ENCODE peak calls at places on chromosomes 1 and 21, in ten cellular contexts. One of them, this sample, is unnamed. For H3K36me3, the result is how much of the 10 kb centered on the place peaks cover.

GRCh38 chr1:21651214-21652042 is 17.7 kb downstream of the RAP1GAP start:
- DNase-seq in suprapubic skin: no peak
- DNase-seq in adrenal gland: no peak
- DNase-seq in cardiac muscle cell: peak
- DNase-seq in ovary: peak
- DNase-seq in endothelial cell of umbilical vein: no peak
- DNase-seq in PC-9: peak
- DNase-seq in uterus: no peak
- DNase-seq in brain microvascular endothelial cell: no peak
- DNase-seq in tibial nerve: no peak
- DNase-seq in this sample: no peak

GRCh38 chr1:53578358-53578757 is 119.2 kb downstream of the DMRTB1 start:
- DNase-seq in tibial nerve: no peak
- DNase-seq in adrenal gland: no peak
- DNase-seq in uterus: no peak
- DNase-seq in endothelial cell of umbilical vein: no peak
- DNase-seq in PC-9: no peak
- DNase-seq in brain microvascular endothelial cell: peak
- DNase-seq in suprapubic skin: no peak
- DNase-seq in cardiac muscle cell: no peak
- DNase-seq in ovary: no peak
- DNase-seq in this sample: no peak

GRCh38 chr1:80657048-80657653 is 1143.6 kb upstream of the ADGRL2 start:
- DNase-seq in ovary: no peak
- DNase-seq in adrenal gland: no peak
- DNase-seq in uterus: no peak
- DNase-seq in PC-9: no peak
- DNase-seq in suprapubic skin: no peak
- DNase-seq in tibial nerve: no peak
- DNase-seq in endothelial cell of umbilical vein: no peak
- DNase-seq in cardiac muscle cell: no peak
- DNase-seq in brain microvascular endothelial cell: no peak
- DNase-seq in this sample: no peak

GRCh38 chr1:19976317-19977003 is 3.0 kb downstream of the PLA2G2A start:
- DNase-seq in endothelial cell of umbilical vein: no peak
- DNase-seq in brain microvascular endothelial cell: no peak
- DNase-seq in PC-9: no peak
- DNase-seq in suprapubic skin: no peak
- DNase-seq in ovary: no peak
- DNase-seq in adrenal gland: no peak
- DNase-seq in uterus: no peak
- DNase-seq in tibial nerve: no peak
- DNase-seq in cardiac muscle cell: no peak
- DNase-seq in this sample: no peak

GRCh38 chr1:207935166-207935583 is 24.2 kb upstream of the CD34 start:
- DNase-seq in PC-9: no peak
- DNase-seq in brain microvascular endothelial cell: no peak
- DNase-seq in uterus: no peak
- DNase-seq in suprapubic skin: no peak
- DNase-seq in ovary: no peak
- DNase-seq in endothelial cell of umbilical vein: no peak
- DNase-seq in tibial nerve: no peak
- DNase-seq in adrenal gland: no peak
- DNase-seq in cardiac muscle cell: no peak
- DNase-seq in this sample: no peak

GRCh38 chr1:159943908-159944622 is 1.3 kb downstream of the IGSF9 start:
- DNase-seq in PC-9: no peak
- DNase-seq in suprapubic skin: peak
- DNase-seq in endothelial cell of umbilical vein: no peak
- DNase-seq in uterus: no peak
- DNase-seq in ovary: no peak
- DNase-seq in brain microvascular endothelial cell: no peak
- DNase-seq in adrenal gland: no peak
- DNase-seq in tibial nerve: no peak
- DNase-seq in cardiac muscle cell: no peak
- DNase-seq in this sample: no peak

GRCh38 chr1:100866041-100866900 is 28.4 kb downstream of the EXTL2 start:
- DNase-seq in brain microvascular endothelial cell: peak
- DNase-seq in endothelial cell of umbilical vein: peak
- DNase-seq in adrenal gland: no peak
- DNase-seq in ovary: no peak
- DNase-seq in PC-9: no peak
- DNase-seq in cardiac muscle cell: peak
- DNase-seq in suprapubic skin: no peak
- DNase-seq in uterus: no peak
- DNase-seq in tibial nerve: no peak
- DNase-seq in this sample: no peak

GRCh38 chr1:98323906-98324358 is 337.6 kb upstream of the SNX7 start:
- DNase-seq in brain microvascular endothelial cell: peak
- DNase-seq in ovary: no peak
- DNase-seq in uterus: no peak
- DNase-seq in suprapubic skin: no peak
- DNase-seq in cardiac muscle cell: no peak
- DNase-seq in adrenal gland: no peak
- DNase-seq in PC-9: peak
- DNase-seq in tibial nerve: peak
- DNase-seq in endothelial cell of umbilical vein: peak
- DNase-seq in this sample: no peak

GRCh38 chr1:170122366-170122765 is 23.4 kb upstream of the NTMT2 start:
- DNase-seq in cardiac muscle cell: no peak
- DNase-seq in adrenal gland: no peak
- DNase-seq in brain microvascular endothelial cell: no peak
- DNase-seq in tibial nerve: no peak
- DNase-seq in ovary: no peak
- DNase-seq in endothelial cell of umbilical vein: no peak
- DNase-seq in uterus: no peak
- DNase-seq in suprapubic skin: no peak
- DNase-seq in PC-9: no peak
- DNase-seq in this sample: no peak

GRCh38 chr21:36542312-36543101 is 62.6 kb upstream of the CLDN14 start:
- DNase-seq in ovary: no peak
- DNase-seq in endothelial cell of umbilical vein: no peak
- DNase-seq in suprapubic skin: no peak
- DNase-seq in brain microvascular endothelial cell: no peak
- DNase-seq in uterus: no peak
- DNase-seq in PC-9: no peak
- DNase-seq in tibial nerve: no peak
- DNase-seq in cardiac muscle cell: peak
- DNase-seq in adrenal gland: no peak
- DNase-seq in this sample: no peak

GRCh38 chr1:168236836-168237611 is 11.2 kb downstream of the SFT2D2 start:
- DNase-seq in tibial nerve: no peak
- DNase-seq in suprapubic skin: no peak
- DNase-seq in endothelial cell of umbilical vein: no peak
- DNase-seq in PC-9: no peak
- DNase-seq in ovary: no peak
- DNase-seq in adrenal gland: no peak
- DNase-seq in uterus: no peak
- DNase-seq in cardiac muscle cell: no peak
- DNase-seq in brain microvascular endothelial cell: no peak
- DNase-seq in this sample: peak

GRCh38 chr1:101898137-101898536 is 98.6 kb downstream of the OLFM3 start:
- DNase-seq in endothelial cell of umbilical vein: no peak
- DNase-seq in uterus: no peak
- DNase-seq in PC-9: no peak
- DNase-seq in ovary: no peak
- DNase-seq in brain microvascular endothelial cell: no peak
- DNase-seq in adrenal gland: no peak
- DNase-seq in suprapubic skin: no peak
- DNase-seq in cardiac muscle cell: no peak
- DNase-seq in tibial nerve: no peak
- DNase-seq in this sample: no peak
- H3K27ac ChIP-seq in endothelial cell of umbilical vein: no peak
- H3K27ac ChIP-seq in uterus: no peak
- H3K27ac ChIP-seq in PC-9: no peak
- H3K27ac ChIP-seq in ovary: no peak
- H3K27ac ChIP-seq in brain microvascular endothelial cell: no peak
- H3K27ac ChIP-seq in adrenal gland: no peak
- H3K27ac ChIP-seq in suprapubic skin: no peak
- H3K27ac ChIP-seq in cardiac muscle cell: no peak
- H3K27ac ChIP-seq in tibial nerve: no peak
- H3K27ac ChIP-seq in this sample: no peak

GRCh38 chr1:39301606-39302005 is 97.1 kb downstream of the MACF1 start:
- DNase-seq in adrenal gland: no peak
- DNase-seq in brain microvascular endothelial cell: no peak
- DNase-seq in endothelial cell of umbilical vein: no peak
- DNase-seq in PC-9: no peak
- DNase-seq in ovary: no peak
- DNase-seq in suprapubic skin: no peak
- DNase-seq in tibial nerve: no peak
- DNase-seq in uterus: no peak
- DNase-seq in cardiac muscle cell: no peak
- DNase-seq in this sample: no peak

GRCh38 chr1:39310015-39310414 is 105.5 kb downstream of the MACF1 start:
- DNase-seq in cardiac muscle cell: no peak
- DNase-seq in endothelial cell of umbilical vein: no peak
- DNase-seq in ovary: no peak
- DNase-seq in suprapubic skin: no peak
- DNase-seq in uterus: no peak
- DNase-seq in brain microvascular endothelial cell: no peak
- DNase-seq in tibial nerve: no peak
- DNase-seq in PC-9: no peak
- DNase-seq in adrenal gland: no peak
- DNase-seq in this sample: no peak

GRCh38 chr1:39305555-39305954 is 101.1 kb downstream of the MACF1 start:
- DNase-seq in brain microvascular endothelial cell: no peak
- DNase-seq in endothelial cell of umbilical vein: no peak
- DNase-seq in ovary: no peak
- DNase-seq in uterus: no peak
- DNase-seq in tibial nerve: no peak
- DNase-seq in adrenal gland: no peak
- DNase-seq in suprapubic skin: no peak
- DNase-seq in cardiac muscle cell: no peak
- DNase-seq in PC-9: no peak
- DNase-seq in this sample: no peak
- H3K36me3 ChIP-seq in brain microvascular endothelial cell: half or more
- H3K36me3 ChIP-seq in endothelial cell of umbilical vein: under half
- H3K36me3 ChIP-seq in ovary: under half
- H3K36me3 ChIP-seq in uterus: under half
- H3K36me3 ChIP-seq in tibial nerve: half or more
- H3K36me3 ChIP-seq in adrenal gland: half or more
- H3K36me3 ChIP-seq in suprapubic skin: half or more
- H3K36me3 ChIP-seq in cardiac muscle cell: half or more
- H3K36me3 ChIP-seq in PC-9: under half
- H3K36me3 ChIP-seq in this sample: under half

DNA sequence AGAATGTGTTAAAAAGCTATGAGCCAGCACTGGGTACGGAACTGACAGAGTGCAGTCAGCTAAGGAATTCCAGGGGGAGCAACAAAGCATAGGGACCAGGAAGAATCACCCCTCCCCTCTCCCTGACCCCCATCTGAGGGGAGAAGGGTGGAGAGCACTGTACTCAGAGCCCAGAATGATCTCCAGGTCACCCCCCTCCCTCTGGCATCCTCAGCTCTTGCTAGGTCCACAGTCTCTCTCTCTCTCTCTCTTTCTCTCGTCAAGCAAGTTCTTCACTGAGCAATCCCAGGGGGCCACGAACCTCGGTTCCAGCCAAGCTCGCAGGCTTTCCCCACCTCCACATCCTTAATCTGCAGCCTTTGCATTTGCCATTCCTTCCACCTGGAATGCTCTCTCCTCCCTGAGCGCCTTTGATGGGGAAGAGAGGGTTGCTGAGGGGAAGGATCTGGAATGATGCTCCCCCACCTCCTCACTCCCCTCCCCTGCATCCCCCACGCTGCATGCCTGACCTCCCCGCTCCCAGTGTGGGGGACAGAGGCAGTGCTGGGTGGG is 6.7 kb upstream of the WASF2 start:
- DNase-seq in suprapubic skin: peak
- DNase-seq in endothelial cell of umbilical vein: no peak
- DNase-seq in PC-9: no peak
- DNase-seq in tibial nerve: no peak
- DNase-seq in uterus: peak
- DNase-seq in adrenal gland: no peak
- DNase-seq in cardiac muscle cell: peak
- DNase-seq in brain microvascular endothelial cell: no peak
- DNase-seq in ovary: peak
- DNase-seq in this sample: peak
- TF ChIP-seq CTCF in suprapubic skin: no peak
- TF ChIP-seq CTCF in endothelial cell of umbilical vein: no peak
- TF ChIP-seq CTCF in PC-9: no peak
- TF ChIP-seq CTCF in tibial nerve: no peak
- TF ChIP-seq CTCF in uterus: peak
- TF ChIP-seq CTCF in adrenal gland: no peak
- TF ChIP-seq CTCF in cardiac muscle cell: peak
- TF ChIP-seq CTCF in brain microvascular endothelial cell: peak
- TF ChIP-seq CTCF in ovary: no peak
- TF ChIP-seq CTCF in this sample: no peak

GRCh38 chr1:17161926-17162800 is 42.8 kb upstream of the PADI1 start:
- DNase-seq in suprapubic skin: no peak
- DNase-seq in tibial nerve: no peak
- DNase-seq in uterus: no peak
- DNase-seq in ovary: no peak
- DNase-seq in PC-9: no peak
- DNase-seq in adrenal gland: no peak
- DNase-seq in cardiac muscle cell: no peak
- DNase-seq in brain microvascular endothelial cell: no peak
- DNase-seq in endothelial cell of umbilical vein: no peak
- DNase-seq in this sample: no peak

GRCh38 chr1:17162941-17163340 is 42.0 kb upstream of the PADI1 start:
- DNase-seq in endothelial cell of umbilical vein: no peak
- DNase-seq in ovary: no peak
- DNase-seq in PC-9: peak
- DNase-seq in tibial nerve: no peak
- DNase-seq in uterus: no peak
- DNase-seq in brain microvascular endothelial cell: no peak
- DNase-seq in suprapubic skin: no peak
- DNase-seq in adrenal gland: no peak
- DNase-seq in cardiac muscle cell: no peak
- DNase-seq in this sample: no peak

GRCh38 chr1:17163371-17163770 is 41.6 kb upstream of the PADI1 start:
- DNase-seq in ovary: no peak
- DNase-seq in endothelial cell of umbilical vein: no peak
- DNase-seq in cardiac muscle cell: no peak
- DNase-seq in uterus: no peak
- DNase-seq in suprapubic skin: no peak
- DNase-seq in tibial nerve: no peak
- DNase-seq in brain microvascular endothelial cell: no peak
- DNase-seq in PC-9: no peak
- DNase-seq in adrenal gland: no peak
- DNase-seq in this sample: no peak

GRCh38 chr1:17158961-17159360 is 39.7 kb upstream of the PADI2 start:
- DNase-seq in tibial nerve: no peak
- DNase-seq in cardiac muscle cell: no peak
- DNase-seq in uterus: no peak
- DNase-seq in endothelial cell of umbilical vein: no peak
- DNase-seq in suprapubic skin: no peak
- DNase-seq in brain microvascular endothelial cell: no peak
- DNase-seq in ovary: no peak
- DNase-seq in adrenal gland: no peak
- DNase-seq in PC-9: no peak
- DNase-seq in this sample: no peak

DNA sequence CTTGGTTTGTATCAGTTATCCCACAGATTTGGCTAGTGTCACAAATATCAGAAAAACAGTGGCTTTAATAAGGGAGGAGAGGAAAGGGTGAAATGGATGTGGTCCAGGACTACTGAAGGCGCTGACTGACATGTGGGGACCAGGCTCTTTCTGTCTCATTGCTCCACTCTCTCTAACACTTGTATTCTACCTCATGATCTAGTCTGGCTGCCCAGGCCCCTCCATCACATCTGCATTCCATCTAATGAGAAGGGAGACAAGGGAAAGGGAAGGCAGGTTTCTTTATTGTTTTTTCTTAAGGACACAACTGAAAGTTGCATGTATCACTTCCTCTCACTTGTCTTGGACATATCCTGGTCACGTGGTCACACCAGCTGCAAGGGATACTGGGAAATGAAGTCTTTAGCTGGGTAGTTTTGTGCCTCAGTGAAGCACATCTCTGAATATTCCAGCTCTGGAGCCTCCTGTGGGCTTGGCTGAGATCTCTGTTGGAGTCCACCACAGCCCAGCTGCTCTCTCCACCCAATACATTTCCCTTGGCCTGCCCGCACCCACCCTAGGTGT is 42.0 kb upstream of the PADI2 start:
- DNase-seq in adrenal gland: no peak
- DNase-seq in tibial nerve: no peak
- DNase-seq in brain microvascular endothelial cell: no peak
- DNase-seq in endothelial cell of umbilical vein: peak
- DNase-seq in uterus: no peak
- DNase-seq in suprapubic skin: no peak
- DNase-seq in PC-9: no peak
- DNase-seq in ovary: no peak
- DNase-seq in cardiac muscle cell: no peak
- DNase-seq in this sample: no peak
- H3K27ac ChIP-seq in adrenal gland: no peak
- H3K27ac ChIP-seq in tibial nerve: no peak
- H3K27ac ChIP-seq in brain microvascular endothelial cell: no peak
- H3K27ac ChIP-seq in endothelial cell of umbilical vein: no peak
- H3K27ac ChIP-seq in uterus: no peak
- H3K27ac ChIP-seq in suprapubic skin: no peak
- H3K27ac ChIP-seq in PC-9: no peak
- H3K27ac ChIP-seq in ovary: no peak
- H3K27ac ChIP-seq in cardiac muscle cell: no peak
- H3K27ac ChIP-seq in this sample: no peak